ENCODE peak calls at places on chromosome 11, in seven cellular contexts. One of them, this sample, is unnamed.

GRCh38 chr11:17608830-17609229 is 61.8 kb downstream of the OTOG start:
- DNase-seq in endothelial cell: no peak
- DNase-seq in H4: no peak
- DNase-seq in M059J: no peak
- DNase-seq in naive thymus-derived CD4-positive, alpha-beta T cell: no peak
- DNase-seq in pulmonary artery endothelial cell: no peak
- DNase-seq in NCI-H1417: no peak
- DNase-seq in this sample: no peak

GRCh38 chr11:124717421-124717785 is 22.3 kb upstream of the NRGN start:
- DNase-seq in pulmonary artery endothelial cell: peak
- DNase-seq in H4: no peak
- DNase-seq in NCI-H1417: no peak
- DNase-seq in M059J: peak
- DNase-seq in naive thymus-derived CD4-positive, alpha-beta T cell: no peak
- DNase-seq in endothelial cell: no peak
- DNase-seq in this sample: peak

GRCh38 chr11:27028653-27029052 is 12.0 kb upstream of the BBOX1 start:
- DNase-seq in pulmonary artery endothelial cell: no peak
- DNase-seq in NCI-H1417: no peak
- DNase-seq in naive thymus-derived CD4-positive, alpha-beta T cell: no peak
- DNase-seq in M059J: no peak
- DNase-seq in endothelial cell: no peak
- DNase-seq in H4: no peak
- DNase-seq in this sample: no peak

GRCh38 chr11:5277807-5278206 is 8.1 kb upstream of the HBE1 start:
- DNase-seq in naive thymus-derived CD4-positive, alpha-beta T cell: no peak
- DNase-seq in pulmonary artery endothelial cell: no peak
- DNase-seq in NCI-H1417: no peak
- DNase-seq in M059J: no peak
- DNase-seq in endothelial cell: no peak
- DNase-seq in H4: no peak
- DNase-seq in this sample: no peak

GRCh38 chr11:15222777-15223176 is 108.1 kb downstream of the INSC start:
- DNase-seq in NCI-H1417: no peak
- DNase-seq in M059J: no peak
- DNase-seq in pulmonary artery endothelial cell: no peak
- DNase-seq in endothelial cell: no peak
- DNase-seq in naive thymus-derived CD4-positive, alpha-beta T cell: no peak
- DNase-seq in H4: no peak
- DNase-seq in this sample: no peak

GRCh38 chr11:134181707-134182106 is 42.1 kb downstream of the NCAPD3 start:
- DNase-seq in H4: no peak
- DNase-seq in endothelial cell: no peak
- DNase-seq in NCI-H1417: no peak
- DNase-seq in naive thymus-derived CD4-positive, alpha-beta T cell: no peak
- DNase-seq in pulmonary artery endothelial cell: no peak
- DNase-seq in M059J: no peak
- DNase-seq in this sample: no peak

GRCh38 chr11:66047541-66048365 is 1.2 kb downstream of the GAL3ST3 start:
- DNase-seq in M059J: peak
- DNase-seq in H4: no peak
- DNase-seq in endothelial cell: no peak
- DNase-seq in naive thymus-derived CD4-positive, alpha-beta T cell: no peak
- DNase-seq in pulmonary artery endothelial cell: no peak
- DNase-seq in NCI-H1417: no peak
- DNase-seq in this sample: no peak

GRCh38 chr11:35747638-35748037 is 85.1 kb downstream of the TRIM44 start:
- DNase-seq in endothelial cell: no peak
- DNase-seq in H4: no peak
- DNase-seq in M059J: no peak
- DNase-seq in NCI-H1417: peak
- DNase-seq in pulmonary artery endothelial cell: no peak
- DNase-seq in naive thymus-derived CD4-positive, alpha-beta T cell: no peak
- DNase-seq in this sample: no peak

GRCh38 chr11:79648766-79649545 is 208.1 kb upstream of the TENM4 start:
- DNase-seq in endothelial cell: no peak
- DNase-seq in H4: no peak
- DNase-seq in NCI-H1417: no peak
- DNase-seq in naive thymus-derived CD4-positive, alpha-beta T cell: no peak
- DNase-seq in M059J: no peak
- DNase-seq in pulmonary artery endothelial cell: no peak
- DNase-seq in this sample: no peak

GRCh38 chr11:99234534-99234933 is 213.8 kb downstream of the CNTN5 start:
- DNase-seq in naive thymus-derived CD4-positive, alpha-beta T cell: no peak
- DNase-seq in NCI-H1417: no peak
- DNase-seq in M059J: no peak
- DNase-seq in endothelial cell: no peak
- DNase-seq in pulmonary artery endothelial cell: no peak
- DNase-seq in H4: no peak
- DNase-seq in this sample: no peak

GRCh38 chr11:6385046-6385777 is 5.1 kb upstream of the SMPD1 start:
- DNase-seq in pulmonary artery endothelial cell: no peak
- DNase-seq in H4: no peak
- DNase-seq in naive thymus-derived CD4-positive, alpha-beta T cell: no peak
- DNase-seq in M059J: no peak
- DNase-seq in NCI-H1417: no peak
- DNase-seq in endothelial cell: no peak
- DNase-seq in this sample: no peak

GRCh38 chr11:68045900-68046299 is 7.1 kb downstream of the TCIRG1 start:
- DNase-seq in H4: no peak
- DNase-seq in naive thymus-derived CD4-positive, alpha-beta T cell: no peak
- DNase-seq in endothelial cell: no peak
- DNase-seq in pulmonary artery endothelial cell: no peak
- DNase-seq in NCI-H1417: no peak
- DNase-seq in M059J: no peak
- DNase-seq in this sample: no peak

GRCh38 chr11:7077101-7077500 is 11.7 kb upstream of the RBMXL2 start:
- DNase-seq in M059J: no peak
- DNase-seq in pulmonary artery endothelial cell: no peak
- DNase-seq in NCI-H1417: no peak
- DNase-seq in naive thymus-derived CD4-positive, alpha-beta T cell: no peak
- DNase-seq in H4: no peak
- DNase-seq in endothelial cell: peak
- DNase-seq in this sample: no peak

GRCh38 chr11:74418509-74418895 is 20.3 kb upstream of the PGM2L1 start:
- DNase-seq in M059J: peak
- DNase-seq in endothelial cell: no peak
- DNase-seq in naive thymus-derived CD4-positive, alpha-beta T cell: no peak
- DNase-seq in pulmonary artery endothelial cell: peak
- DNase-seq in H4: peak
- DNase-seq in NCI-H1417: peak
- DNase-seq in this sample: no peak

GRCh38 chr11:70407814-70408213 is 9.5 kb downstream of the CTTN start:
- DNase-seq in M059J: no peak
- DNase-seq in endothelial cell: no peak
- DNase-seq in H4: no peak
- DNase-seq in NCI-H1417: no peak
- DNase-seq in naive thymus-derived CD4-positive, alpha-beta T cell: no peak
- DNase-seq in pulmonary artery endothelial cell: no peak
- DNase-seq in this sample: no peak

GRCh38 chr11:1746516-1746931 is 3.9 kb downstream of the IFITM10 start:
- DNase-seq in naive thymus-derived CD4-positive, alpha-beta T cell: no peak
- DNase-seq in endothelial cell: no peak
- DNase-seq in H4: peak
- DNase-seq in M059J: peak
- DNase-seq in NCI-H1417: no peak
- DNase-seq in pulmonary artery endothelial cell: no peak
- DNase-seq in this sample: no peak

GRCh38 chr11:66291706-66292542 is at the start of gene TMEM151A:
- DNase-seq in H4: no peak
- DNase-seq in M059J: no peak
- DNase-seq in NCI-H1417: peak
- DNase-seq in naive thymus-derived CD4-positive, alpha-beta T cell: peak
- DNase-seq in endothelial cell: no peak
- DNase-seq in pulmonary artery endothelial cell: no peak
- DNase-seq in this sample: no peak

GRCh38 chr11:102666331-102666957 is 39.1 kb downstream of the MMP27 start:
- DNase-seq in endothelial cell: no peak
- DNase-seq in H4: peak
- DNase-seq in M059J: peak
- DNase-seq in NCI-H1417: peak
- DNase-seq in naive thymus-derived CD4-positive, alpha-beta T cell: peak
- DNase-seq in pulmonary artery endothelial cell: no peak
- DNase-seq in this sample: no peak

GRCh38 chr11:128496684-128497056 is 90.7 kb downstream of the ETS1 start:
- DNase-seq in naive thymus-derived CD4-positive, alpha-beta T cell: no peak
- DNase-seq in NCI-H1417: no peak
- DNase-seq in M059J: no peak
- DNase-seq in pulmonary artery endothelial cell: no peak
- DNase-seq in H4: peak
- DNase-seq in endothelial cell: no peak
- DNase-seq in this sample: no peak

GRCh38 chr11:69634590-69634989 is 6.4 kb upstream of the CCND1 start:
- DNase-seq in H4: no peak
- DNase-seq in M059J: no peak
- DNase-seq in naive thymus-derived CD4-positive, alpha-beta T cell: no peak
- DNase-seq in endothelial cell: no peak
- DNase-seq in NCI-H1417: no peak
- DNase-seq in pulmonary artery endothelial cell: no peak
- DNase-seq in this sample: no peak

This sample was measured in stimulated activated naive CD4-positive, alpha-beta T cell.